ENCODE peak calls at places on chromosomes 13 and 19, in six cellular contexts. I, Q, E, P, Y and M are unnamed samples.

GRCh38 chr19:33214621-33215020 is 11.0 kb downstream of the SLC7A10 start:
- DNase-seq in P (no peak), I (no peak), Q (peak), Y (no peak), E (no peak), M (no peak)

GRCh38 chr19:11457115-11457514 is 21.7 kb downstream of the PRKCSH start:
- DNase-seq in I (no peak), Q (no peak), Y (no peak), P (no peak), E (no peak), M (no peak)

GRCh38 chr19:39277598-39277997 is 9.4 kb downstream of the IFNL2 start:
- DNase-seq in I (no peak), E (no peak), Q (peak), P (no peak), Y (no peak), M (no peak)

GRCh38 chr19:8648240-8648639 is 17.8 kb downstream of the NFILZ start:
- DNase-seq in E (no peak), Q (no peak), P (no peak), I (no peak), Y (no peak), M (no peak)

GRCh38 chr19:11578342-11579142 is 1.1 kb upstream of the ACP5 start:
- DNase-seq in E (peak), I (no peak), Q (no peak), P (peak), Y (peak), M (no peak)

GRCh38 chr19:53909471-53910169 is 542 bp downstream of the CACNG7 start:
- DNase-seq in I (no peak), P (no peak), Y (no peak), E (no peak), Q (no peak), M (no peak)

GRCh38 chr19:3065675-3066357 is 3.5 kb upstream of the TLE5 start:
- DNase-seq in Y (no peak), Q (no peak), I (no peak), E (peak), P (peak), M (no peak)

GRCh38 chr19:49432141-49433073 is 7.2 kb downstream of the GFY start:
- DNase-seq in E (no peak), Q (no peak), I (no peak), Y (no peak), P (peak), M (peak)

GRCh38 chr19:46727757-46728156 is 10.8 kb upstream of the PRKD2 start:
- DNase-seq in Y (no peak), E (no peak), P (no peak), Q (no peak), I (no peak), M (no peak)

GRCh38 chr19:45187421-45188100 is 9.0 kb downstream of the BLOC1S3 start:
- DNase-seq in Q (no peak), P (no peak), E (no peak), Y (no peak), I (no peak), M (no peak)

GRCh38 chr13:44410328-44410859 is 36.8 kb downstream of the SERP2 start:
- DNase-seq in E (peak), Y (no peak), I (no peak), P (peak), Q (no peak), M (no peak)

GRCh38 chr13:113952151-113952982 is 21.5 kb downstream of the C13orf46 start:
- DNase-seq in E (no peak), Y (peak), I (no peak), Q (no peak), P (no peak), M (peak)

GRCh38 chr13:106561551-106562170 is 6.3 kb downstream of the ARGLU1 start:
- DNase-seq in Q (no peak), P (no peak), E (no peak), I (no peak), Y (no peak), M (no peak)

GRCh38 chr19:38842439-38843174 is 7.2 kb downstream of the HNRNPL start:
- DNase-seq in P (peak), Y (no peak), E (no peak), I (no peak), Q (peak), M (no peak)

GRCh38 chr19:33659835-33660234 is 38.1 kb downstream of the CHST8 start:
- DNase-seq in Q (no peak), Y (no peak), I (no peak), P (no peak), E (no peak), M (no peak)

GRCh38 chr19:1273263-1274041 is 1.9 kb upstream of the FAM174C start:
- DNase-seq in Q (no peak), Y (no peak), E (no peak), I (no peak), P (no peak), M (no peak)

GRCh38 chr19:1272423-1273262 is 2.7 kb upstream of the FAM174C start:
- DNase-seq in Q (no peak), E (no peak), Y (no peak), P (no peak), I (no peak), M (no peak)

GRCh38 chr19:1270854-1271527 is 1.9 kb downstream of the CIRBP start:
- DNase-seq in P (no peak), Y (peak), Q (no peak), I (no peak), E (no peak), M (no peak)

GRCh38 chr19:1270168-1270853 is 1.2 kb downstream of the CIRBP start:
- DNase-seq in P (no peak), I (no peak), E (no peak), Q (no peak), Y (no peak), M (no peak)

GRCh38 chr19:1271528-1272422 is 2.6 kb downstream of the CIRBP start:
- DNase-seq in E (no peak), I (no peak), Q (no peak), Y (peak), P (no peak), M (no peak)
- TF ChIP-seq POLR2A in E (no peak), I (no peak), Q (no peak), Y (no peak), P (no peak), M (no peak)

DNA sequence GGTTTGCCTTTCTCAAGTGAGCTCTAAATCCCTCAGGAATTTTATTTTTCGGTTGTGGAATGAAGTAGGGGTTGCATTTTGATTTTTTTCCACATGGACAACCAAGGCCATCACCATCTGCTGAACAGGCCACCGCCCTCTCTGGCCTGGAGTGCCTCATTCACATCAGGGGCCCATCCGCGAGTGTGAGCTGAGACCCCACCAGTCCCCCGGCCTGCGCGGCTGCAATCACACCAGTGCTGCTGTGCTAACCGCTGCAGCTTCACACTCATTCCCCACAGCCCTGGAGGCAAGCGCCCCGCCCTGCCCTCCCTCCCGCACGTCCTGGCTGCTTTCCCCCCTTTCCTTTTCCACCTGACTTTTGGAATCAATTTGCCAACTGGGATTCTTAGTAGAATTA is 35.7 kb upstream of the ARHGEF7 start:
- DNase-seq in P (no peak), Q (no peak), I (no peak), E (no peak), Y (no peak), M (no peak)
- TF ChIP-seq EP300 in P (no peak), Q (no peak), I (no peak), E (no peak), Y (no peak), M (no peak)

GRCh38 chr19:6393074-6393981 is at the start of gene GTF2F1:
- DNase-seq in Y (peak), Q (peak), E (peak), P (peak), I (peak), M (peak)
- TF ChIP-seq POLR2A in Y (peak), Q (peak), E (no peak), P (peak), I (no peak), M (no peak)

DNA sequence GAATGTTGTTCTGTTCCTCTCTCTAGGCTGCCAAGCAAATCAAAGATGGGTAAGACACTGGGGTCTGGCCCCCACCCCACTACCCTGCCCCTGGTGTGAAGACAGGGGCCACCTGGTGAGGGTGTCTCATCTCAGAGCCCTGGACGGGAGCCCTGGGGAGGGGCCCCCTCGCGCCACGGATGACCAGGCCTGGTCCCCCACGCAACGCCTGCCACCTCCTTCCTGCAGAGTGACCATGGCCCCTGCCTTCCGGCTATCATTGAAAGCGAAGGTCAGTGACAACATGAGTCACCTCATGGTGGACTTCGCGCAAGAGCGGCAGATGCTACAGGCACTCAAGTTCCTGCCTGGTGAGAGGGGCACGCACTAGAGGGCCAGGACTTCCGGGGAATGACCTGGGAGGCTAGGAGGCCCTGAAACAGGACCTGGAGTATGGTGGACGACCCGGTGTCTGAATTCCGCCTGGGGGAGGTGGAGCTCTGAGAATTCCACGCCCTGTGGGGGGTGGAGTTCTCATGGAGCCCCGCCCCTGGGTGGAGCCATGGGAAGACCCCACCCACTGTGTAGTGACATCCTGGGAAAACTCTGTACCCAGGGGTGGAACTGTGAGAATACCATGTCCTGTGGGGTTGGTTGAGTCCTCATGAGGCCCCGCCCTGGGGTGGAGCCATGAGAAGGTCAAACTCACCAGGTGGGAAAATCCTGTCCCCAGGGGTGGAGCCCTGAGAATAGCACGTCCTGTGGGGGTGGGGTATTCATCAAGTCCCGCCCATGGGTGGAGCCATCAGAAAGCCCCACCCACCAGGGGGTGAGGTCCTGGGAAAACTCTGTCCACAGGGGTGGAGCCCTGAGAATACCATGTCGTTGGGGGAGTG is 6.1 kb downstream of the FSD1 start:
- DNase-seq in P (peak), I (no peak), Y (no peak), Q (peak), E (no peak), M (no peak)
- TF ChIP-seq EP300 in P (no peak), I (no peak), Y (no peak), Q (no peak), E (no peak), M (no peak)

GRCh38 chr19:40798997-40799557 is at the start of gene EGLN2:
- DNase-seq in Y (no peak), I (no peak), E (no peak), P (no peak), Q (no peak), M (no peak)
- TF ChIP-seq POLR2A in Y (peak), I (peak), E (no peak), P (no peak), Q (peak), M (no peak)

DNA sequence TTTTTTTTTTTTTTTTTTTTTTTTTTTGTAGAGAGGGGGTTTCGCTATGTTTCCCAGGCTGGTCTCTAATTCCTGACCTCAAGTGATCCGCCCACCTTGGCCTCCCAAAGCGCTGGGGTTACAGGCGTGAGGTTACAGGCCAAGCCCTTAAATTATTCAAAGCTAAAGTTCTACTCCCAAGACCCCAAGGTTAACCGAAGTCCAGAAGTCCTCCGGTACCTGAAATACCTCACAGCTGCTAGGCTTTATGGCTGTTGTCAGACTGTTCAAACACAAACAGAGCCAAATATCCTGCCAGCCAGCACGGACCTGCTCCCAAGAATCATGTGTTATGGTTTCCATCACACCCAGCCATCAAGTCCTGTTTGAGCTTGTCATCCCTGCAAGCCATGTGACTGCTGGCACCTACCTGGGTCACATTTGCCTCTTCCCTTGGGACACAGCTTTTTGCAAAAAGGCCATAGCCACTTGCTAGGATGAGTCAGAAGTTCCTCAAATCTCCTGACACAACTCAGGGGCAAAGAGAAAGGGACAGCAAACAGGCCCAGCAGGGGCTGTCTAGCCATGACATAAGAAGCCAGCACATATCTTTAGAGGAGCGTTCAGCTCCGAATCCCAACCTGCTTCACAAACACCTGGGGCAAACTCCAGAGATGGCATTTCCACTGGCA is 129.9 kb downstream of the FOXO1 start:
- DNase-seq in P (peak), Q (peak), I (no peak), E (peak), Y (no peak), M (no peak)
- TF ChIP-seq EP300 in P (no peak), Q (no peak), I (no peak), E (no peak), Y (no peak), M (no peak)

DNA sequence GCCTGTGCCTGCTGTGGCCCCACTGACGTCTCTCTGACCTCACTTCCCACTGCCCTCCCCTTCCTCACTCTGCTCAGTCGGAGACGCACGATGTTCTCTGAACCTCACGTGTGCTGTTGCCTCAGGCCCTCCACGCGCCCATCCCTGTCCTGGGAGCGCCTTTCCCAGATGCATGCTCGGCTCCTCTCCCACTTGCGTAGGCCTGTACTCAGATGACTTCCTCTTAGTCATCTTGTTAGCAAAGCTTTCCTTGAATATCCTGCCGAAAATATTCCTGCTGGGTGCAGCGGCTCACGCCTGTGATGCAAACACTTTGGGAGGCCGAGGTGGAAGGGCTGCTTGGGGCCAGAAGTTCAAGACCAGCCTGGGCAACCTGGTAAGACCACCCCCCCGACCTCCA is 9.3 kb upstream of the SYT5 start:
- DNase-seq in Q (peak), Y (no peak), P (peak), I (no peak), E (no peak), M (no peak)
- TF ChIP-seq POLR2A in Q (peak), Y (no peak), P (no peak), I (no peak), E (no peak), M (no peak)

DNA sequence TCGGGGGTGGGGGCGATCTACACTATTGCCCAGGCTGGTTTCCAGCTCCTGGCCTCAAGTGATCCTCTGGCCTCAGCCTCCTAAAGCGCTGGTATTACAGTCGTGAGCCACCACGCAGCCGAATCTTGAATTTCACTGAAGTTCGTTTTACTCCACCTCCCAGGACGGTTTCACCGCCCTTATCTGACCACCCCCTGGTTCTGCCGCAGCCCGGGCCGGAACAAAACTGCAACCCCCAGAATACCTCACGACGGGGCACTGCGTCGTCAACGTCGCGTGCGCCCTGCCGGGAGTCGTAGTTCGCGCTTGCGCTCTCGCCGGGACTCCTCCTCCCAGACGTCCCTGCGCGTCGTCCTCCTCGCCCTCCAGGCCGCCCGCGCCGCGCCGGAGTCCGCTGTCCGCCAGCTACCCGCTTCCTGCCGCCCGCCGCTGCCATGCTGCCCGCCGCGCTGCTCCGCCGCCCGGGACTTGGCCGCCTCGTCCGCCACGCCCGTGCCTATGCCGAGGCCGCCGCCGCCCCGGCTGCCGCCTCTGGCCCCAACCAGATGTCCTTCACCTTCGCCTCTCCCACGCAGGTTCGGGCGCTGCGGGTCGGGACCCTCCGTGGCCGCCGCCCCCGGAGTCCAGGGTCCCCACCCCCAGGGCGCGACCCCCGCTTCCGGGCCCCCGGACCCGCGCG is at the start of gene ATP5F1D:
- DNase-seq in Q (peak), Y (peak), I (peak), P (peak), E (peak), M (peak)
- TF ChIP-seq EP300 in Q (no peak), Y (no peak), I (peak), P (no peak), E (no peak), M (no peak)